ENCODE peak calls at places on chromosomes 6 and 20, in five cellular contexts. L is heart right ventricle; S is uterus; K is HepG2; D is stimulated activated CD8-positive, alpha-beta memory T cell treated with anti-CD3 and anti-CD28 coated beads, Interleukin-7, amount 100 ng/mL, for 4 hours. C is an unnamed sample.

GRCh38 chr6:28632326-28632851 is 106.7 kb downstream of the GPX5 start:
- DNase-seq in L (no peak), D (no peak), S (no peak), K (peak), C (no peak)

GRCh38 chr20:49403012-49403411 is 79.5 kb downstream of the KCNB1 start:
- DNase-seq in L (no peak), K (no peak), S (no peak), D (no peak), C (no peak)

GRCh38 chr6:21595265-21595950 is 1.9 kb downstream of the SOX4 start:
- DNase-seq in D (peak), K (no peak), S (peak), L (peak), C (peak)

GRCh38 chr6:25620391-25620790 is 31.6 kb upstream of the SCGN start:
- DNase-seq in D (no peak), S (no peak), L (no peak), K (no peak), C (no peak)

GRCh38 chr6:16540804-16541752 is 220.2 kb downstream of the ATXN1 start:
- DNase-seq in D (no peak), K (no peak), L (peak), S (peak), C (no peak)

GRCh38 chr6:104958720-104959452 is 2.0 kb downstream of the LIN28B start:
- DNase-seq in L (no peak), K (peak), D (no peak), S (no peak), C (no peak)

GRCh38 chr6:147283460-147283859 is 79.2 kb downstream of the STXBP5 start:
- DNase-seq in L (no peak), D (no peak), K (no peak), S (peak), C (peak)

GRCh38 chr6:101079696-101080270 is 198.7 kb upstream of the ASCC3 start:
- DNase-seq in K (no peak), L (no peak), D (no peak), S (no peak), C (no peak)

GRCh38 chr6:160042014-160042773 is 73.3 kb downstream of the IGF2R start:
- DNase-seq in S (no peak), D (no peak), K (no peak), L (no peak), C (no peak)

GRCh38 chr6:138970856-138971425 is 17.1 kb downstream of the REPS1 start:
- DNase-seq in L (no peak), D (peak), K (no peak), S (no peak), C (peak)

GRCh38 chr6:27814665-27815424 is 97.4 kb downstream of the OR2B2 start:
- DNase-seq in D (peak), K (peak), L (no peak), S (no peak), C (peak)

GRCh38 chr6:34350100-34350936 is 42.2 kb downstream of the NUDT3 start:
- DNase-seq in D (no peak), S (no peak), K (no peak), L (no peak), C (no peak)

GRCh38 chr20:50731055-50731929 is at the start of gene PARD6B:
- DNase-seq in S (peak), K (peak), L (peak), D (peak), C (peak)

GRCh38 chr6:144897441-144897921 is 612.3 kb downstream of the UTRN start:
- DNase-seq in K (no peak), L (no peak), S (no peak), D (no peak), C (peak)

GRCh38 chr6:133945158-133945557 is 7.9 kb upstream of the TBPL1 start:
- DNase-seq in D (no peak), L (no peak), K (peak), S (no peak), C (no peak)

GRCh38 chr6:40674170-40674569 is 87.0 kb upstream of the LRFN2 start:
- DNase-seq in K (no peak), D (no peak), S (no peak), L (no peak), C (no peak)

GRCh38 chr6:134287863-134288537 is 29.9 kb downstream of the SGK1 start:
- DNase-seq in D (no peak), K (no peak), S (no peak), L (no peak), C (peak)

C was measured in lung microvascular endothelial cell.